ENCODE peak calls at places on chromosomes 12 and 14, in four cellular contexts. M is stomach, A is ascending aorta, Z is left ventricle myocardium inferior. Q is an unnamed sample. For H3K4me1, the result is how much of the 10 kb centered on the place peaks cover.

GRCh38 chr12:53217049-53217929 is 10.2 kb upstream of the ITGB7 start:
- DNase-seq in A (peak), Z (peak), M (peak), Q (peak)

GRCh38 chr14:54866588-54866987 is 36.0 kb downstream of the GCH1 start:
- DNase-seq in M (no peak), A (no peak), Z (no peak), Q (no peak)

GRCh38 chr12:108525681-108526080 is 10.6 kb downstream of the FICD start:
- DNase-seq in M (no peak), A (no peak), Z (no peak), Q (no peak)

GRCh38 chr14:24377660-24378059 is 9.7 kb downstream of the NFATC4 start:
- DNase-seq in M (peak), A (no peak), Z (no peak), Q (peak)

GRCh38 chr14:26597136-26598080 is at the start of gene NOVA1:
- DNase-seq in M (no peak), A (peak), Z (peak), Q (peak)

GRCh38 chr14:50087350-50088116 is 28.8 kb downstream of the VCPKMT start:
- DNase-seq in M (no peak), Z (no peak), A (no peak), Q (no peak)

GRCh38 chr14:91234791-91235114 is 9.8 kb downstream of the GPR68 start:
- DNase-seq in Z (no peak), M (no peak), A (no peak), Q (peak)

GRCh38 chr14:94888108-94888507 is 118.2 kb upstream of the GSC start:
- DNase-seq in M (peak), A (no peak), Z (no peak), Q (no peak)

GRCh38 chr14:93880025-93880820 is 46.9 kb upstream of the FAM181A start:
- DNase-seq in A (no peak), Z (no peak), M (no peak), Q (peak)

GRCh38 chr12:115709410-115710065 is 568.0 kb downstream of the MED13L start:
- DNase-seq in M (no peak), Z (peak), A (peak), Q (peak)

GRCh38 chr14:85038526-85038925 is 491.4 kb upstream of the FLRT2 start:
- DNase-seq in Z (no peak), A (no peak), M (no peak), Q (no peak)

GRCh38 chr14:73599494-73599893 is 7.8 kb downstream of the ACOT4 start:
- DNase-seq in M (no peak), A (no peak), Z (no peak), Q (no peak)

GRCh38 chr14:72962829-72963312 is 36.6 kb downstream of the DCAF4 start:
- DNase-seq in Z (no peak), A (no peak), M (no peak), Q (no peak)

GRCh38 chr14:99807413-99808132 is 14.4 kb downstream of the EML1 start:
- DNase-seq in Z (no peak), A (no peak), M (no peak), Q (no peak)

GRCh38 chr14:29390046-29390841 is 537.4 kb downstream of the PRKD1 start:
- DNase-seq in M (no peak), A (no peak), Z (no peak), Q (no peak)

GRCh38 chr14:89493877-89494634 is 77.0 kb upstream of the FOXN3 start:
- DNase-seq in M (no peak), A (no peak), Z (no peak), Q (no peak)

GRCh38 chr14:88590173-88590572 is 27.3 kb downstream of the ZC3H14 start:
- DNase-seq in M (no peak), A (no peak), Z (no peak), Q (no peak)

GRCh38 chr14:66117600-66117999 is 368.6 kb upstream of the CCDC196 start:
- DNase-seq in Z (no peak), A (no peak), M (no peak), Q (no peak)

GRCh38 chr14:61471297-61471980 is 150.1 kb downstream of the PRKCH start:
- DNase-seq in A (no peak), Z (no peak), M (no peak), Q (no peak)
- H3K4me3 ChIP-seq in A (peak), Z (peak), M (peak), Q (peak)

GRCh38 chr12:46471404-46471803 is 98.8 kb upstream of the SLC38A2 start:
- DNase-seq in A (no peak), M (no peak), Z (no peak), Q (no peak)

GRCh38 chr12:46473634-46474201 is 101.1 kb upstream of the SLC38A2 start:
- DNase-seq in Z (peak), A (peak), M (peak), Q (peak)

GRCh38 chr12:46472144-46472705 is 99.7 kb upstream of the SLC38A2 start:
- DNase-seq in M (no peak), A (no peak), Z (no peak), Q (no peak)

GRCh38 chr12:46470975-46471374 is 98.4 kb upstream of the SLC38A2 start:
- DNase-seq in M (no peak), Z (no peak), A (no peak), Q (no peak)

DNA sequence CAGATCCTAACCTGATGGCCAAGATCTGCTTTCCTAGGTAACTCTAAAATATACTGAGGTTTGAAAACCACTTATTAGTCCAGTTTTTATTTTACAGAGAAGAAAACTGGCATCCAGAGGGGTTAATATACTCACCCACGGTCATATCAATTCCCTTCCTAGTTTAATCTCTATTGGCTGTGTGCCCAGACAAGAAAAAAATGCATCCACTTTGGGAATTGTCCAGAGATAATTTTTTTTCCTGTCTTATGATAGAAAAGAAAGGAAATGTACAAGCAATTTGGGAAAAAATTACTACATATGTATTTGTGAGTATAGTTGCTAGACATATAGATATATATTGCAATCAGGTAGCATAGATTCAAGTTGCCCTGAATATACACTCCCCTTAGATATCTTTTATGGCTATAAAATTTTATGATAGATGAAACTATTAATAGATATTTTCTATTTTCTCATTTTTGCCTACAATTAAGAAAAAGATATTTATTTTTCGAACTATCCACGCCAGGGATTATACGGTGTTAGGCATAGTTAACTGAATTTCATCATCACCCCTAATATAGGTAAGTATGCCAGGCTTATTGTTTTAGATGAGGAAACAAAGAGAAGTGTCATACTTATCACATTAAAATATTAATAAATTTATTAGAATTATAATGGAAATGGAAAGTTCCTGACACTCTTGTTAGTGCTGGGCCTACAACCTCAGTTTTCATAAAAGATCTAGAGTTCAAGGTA is 100.5 kb upstream of the SLC38A2 start:
- DNase-seq in A (no peak), M (no peak), Z (no peak), Q (no peak)
- H3K27ac ChIP-seq in A (peak), M (no peak), Z (peak), Q (peak)

GRCh38 chr12:57229634-57230380 is at the start of gene SHMT2:
- DNase-seq in A (peak), M (peak), Z (peak), Q (peak)

GRCh38 chr12:57232156-57232756 is 2.7 kb downstream of the SHMT2 start:
- DNase-seq in M (no peak), Z (no peak), A (no peak), Q (peak)

GRCh38 chr12:57229041-57229633 is 374 bp upstream of the SHMT2 start:
- DNase-seq in M (no peak), Z (no peak), A (no peak), Q (no peak)

GRCh38 chr12:57231276-57232021 is 1.9 kb downstream of the SHMT2 start:
- DNase-seq in Z (peak), M (no peak), A (no peak), Q (peak)

DNA sequence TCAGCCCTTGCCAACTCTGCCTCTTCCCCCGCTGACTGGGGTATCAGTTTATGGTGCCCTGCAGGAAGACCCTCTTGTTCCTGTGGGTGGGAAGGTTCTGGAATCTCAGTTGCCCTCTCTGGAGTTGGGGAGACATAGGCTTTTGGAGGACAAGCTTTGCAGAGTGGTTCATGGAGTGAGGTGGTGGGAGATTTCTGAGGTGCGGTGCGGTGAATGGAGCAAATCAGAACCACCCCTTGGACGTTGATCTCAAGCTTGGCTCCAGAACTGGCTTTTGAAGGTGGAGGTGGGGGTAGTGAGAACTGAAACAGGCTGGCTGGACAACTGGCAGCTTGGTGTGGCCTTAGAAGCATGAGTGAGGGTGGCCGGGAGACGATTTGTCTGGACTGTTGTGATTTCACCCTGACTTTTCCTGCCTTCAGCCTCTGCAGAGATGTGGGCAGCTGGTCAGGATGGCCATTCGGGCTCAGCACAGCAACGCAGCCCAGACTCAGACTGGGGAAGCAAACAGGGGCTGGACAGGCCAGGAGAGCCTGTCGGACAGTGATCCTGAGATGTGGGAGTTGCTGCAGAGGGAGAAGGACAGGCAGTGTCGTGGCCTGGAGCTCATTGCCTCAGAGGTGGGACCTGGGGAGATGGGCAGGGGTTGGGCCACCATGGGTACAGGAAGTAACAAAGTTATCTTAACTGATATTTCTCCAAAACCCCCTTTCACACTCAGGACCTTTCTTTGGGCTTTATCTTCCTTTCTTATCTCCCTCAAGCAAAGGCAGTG is 1.1 kb downstream of the SHMT2 start:
- DNase-seq in A (no peak), Z (peak), M (no peak), Q (no peak)
- H3K4me1 ChIP-seq in A (under half), Z (half or more), M (half or more), Q (under half)

GRCh38 chr12:105534068-105534467 is 203.6 kb downstream of the C12orf75 start:
- DNase-seq in M (no peak), A (no peak), Z (no peak), Q (no peak)

GRCh38 chr12:105538880-105539279 is 208.4 kb downstream of the C12orf75 start:
- DNase-seq in Z (no peak), M (no peak), A (no peak), Q (no peak)

GRCh38 chr12:105539735-105540134 is 209.2 kb downstream of the C12orf75 start:
- DNase-seq in M (no peak), A (no peak), Z (no peak), Q (no peak)
- H3K4me3 ChIP-seq in M (no peak), A (no peak), Z (no peak), Q (no peak)

DNA sequence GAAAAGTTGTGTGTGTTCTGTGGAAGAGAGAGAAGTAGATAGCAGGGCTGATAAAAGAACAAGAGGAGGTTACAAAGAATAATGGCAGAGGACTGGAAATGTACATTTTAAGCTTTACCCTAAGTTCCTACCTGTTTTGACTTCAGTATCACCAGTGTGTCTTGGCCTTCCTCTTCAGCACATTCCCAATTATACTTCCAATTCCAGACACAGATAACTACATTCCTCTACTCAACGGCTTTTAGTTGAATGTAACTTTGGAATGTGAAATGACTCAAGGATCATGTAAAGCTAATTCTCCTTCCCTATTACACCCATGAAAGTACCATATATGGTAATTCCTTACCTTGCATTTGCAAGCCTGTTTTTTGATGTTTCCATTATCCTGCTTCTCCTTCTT is 5.0 kb downstream of the MGST1 start:
- DNase-seq in M (no peak), Z (no peak), A (no peak), Q (no peak)
- H3K27ac ChIP-seq in M (no peak), Z (no peak), A (no peak), Q (no peak)

GRCh38 chr12:14953752-14954151 is 7.6 kb downstream of the ARHGDIB start:
- DNase-seq in Z (no peak), A (no peak), M (no peak), Q (no peak)

GRCh38 chr12:14952295-14952995 is 9.0 kb downstream of the ARHGDIB start:
- DNase-seq in M (no peak), A (peak), Z (no peak), Q (no peak)

GRCh38 chr12:14950982-14951746 is 10.2 kb downstream of the ARHGDIB start:
- DNase-seq in A (no peak), Z (no peak), M (no peak), Q (no peak)

GRCh38 chr12:14955876-14956811 is 5.3 kb downstream of the ARHGDIB start:
- DNase-seq in Z (no peak), A (no peak), M (no peak), Q (no peak)

GRCh38 chr12:14954269-14954668 is 7.1 kb downstream of the ARHGDIB start:
- DNase-seq in Z (no peak), M (no peak), A (no peak), Q (no peak)
- H3K4me1 ChIP-seq in Z (half or more), M (half or more), A (under half), Q (under half)

GRCh38 chr12:59158681-59159080 is 238.4 kb upstream of the LRIG3 start:
- DNase-seq in Z (no peak), M (no peak), A (no peak), Q (no peak)
- H3K4me3 ChIP-seq in Z (no peak), M (no peak), A (no peak), Q (no peak)

DNA sequence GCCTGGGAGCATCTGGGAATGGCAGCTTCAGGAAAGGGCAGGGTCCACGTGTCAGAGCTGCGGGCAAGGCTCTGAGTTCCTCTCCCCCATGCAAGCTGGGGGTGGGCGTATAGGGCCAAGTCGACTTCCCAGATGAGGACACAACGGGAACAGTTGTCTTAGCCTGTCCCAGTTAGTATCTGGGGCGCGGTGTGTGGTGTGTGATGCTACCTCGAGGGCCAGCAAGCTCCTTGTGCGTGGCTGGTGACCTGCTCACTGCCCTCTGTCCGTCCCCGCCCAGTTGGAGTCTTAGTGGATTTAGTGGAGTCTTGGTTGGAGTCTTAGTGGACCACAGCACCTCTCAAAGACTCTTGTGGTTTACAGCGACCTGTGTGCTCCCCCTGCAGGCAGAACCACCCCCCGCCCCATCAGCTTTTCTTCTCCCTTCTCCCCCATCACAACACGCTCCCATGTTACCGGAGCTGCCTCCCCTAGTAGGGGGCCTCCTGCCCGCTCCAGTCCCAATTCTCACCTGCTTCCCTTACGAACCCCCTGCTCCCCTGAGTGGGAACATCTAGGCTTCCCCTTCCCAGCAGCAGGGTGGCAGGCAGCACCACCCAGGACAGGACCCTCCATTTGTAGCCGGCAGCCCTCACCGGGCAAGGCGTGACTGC is 8.7 kb downstream of the ASPG start:
- DNase-seq in A (no peak), Z (no peak), M (no peak), Q (no peak)
- H3K27ac ChIP-seq in A (no peak), Z (no peak), M (no peak), Q (no peak)